ENCODE peak calls at places on chromosomes 4 and X, in seven cellular contexts. X, J, U, G, B, D and O are unnamed samples.

GRCh38 chr4:38085394-38086150 is 125.4 kb downstream of the PTTG2 start:
- DNase-seq in X (no peak), J (no peak), U (no peak), G (no peak), B (no peak), D (no peak), O (no peak)

GRCh38 chr4:21447320-21448055 is 501.1 kb downstream of the KCNIP4 start:
- DNase-seq in X (no peak), J (peak; percentile 11), U (no peak), G (no peak), B (no peak), D (no peak), O (peak; percentile 87)

GRCh38 chr4:42282081-42282901 is 115.0 kb upstream of the SHISA3 start:
- DNase-seq in X (peak; percentile 62), J (peak; percentile 74), U (peak; percentile 75), G (no peak), B (peak; percentile 49), D (no peak), O (peak; percentile 73)

GRCh38 chrX:96791559-96791958 is 92.1 kb upstream of the RPA4 start:
- DNase-seq in X (no peak), J (peak; percentile 60), U (no peak), G (no peak), B (no peak), D (no peak), O (peak; percentile 9)

GRCh38 chrX:150196300-150196699 is 166.8 kb upstream of the MAMLD1 start:
- DNase-seq in X (no peak), J (no peak), U (no peak), G (no peak), B (no peak), D (no peak), O (no peak)

GRCh38 chr4:85677286-85677685 is 202.3 kb downstream of the ARHGAP24 start:
- DNase-seq in X (peak; percentile 44), J (peak; percentile 28), U (peak; percentile 85), G (no peak), B (no peak), D (no peak), O (no peak)

GRCh38 chr4:163165217-163166017 is 1.3 kb downstream of the NAF1 start:
- DNase-seq in X (no peak), J (peak; percentile 23), U (no peak), G (no peak), B (no peak), D (no peak), O (peak; percentile 36)

GRCh38 chr4:2832309-2832980 is 11.2 kb upstream of the ADD1 start:
- DNase-seq in X (no peak), J (no peak), U (no peak), G (no peak), B (no peak), D (no peak), O (no peak)

GRCh38 chr4:81227968-81228367 is 12.9 kb upstream of the PRKG2 start:
- DNase-seq in X (no peak), J (no peak), U (no peak), G (no peak), B (no peak), D (no peak), O (no peak)